ENCODE peak calls at places on chromosomes 1 and 21, in ten cellular contexts. M is iPS-NIHi11; B is neural crest cell; R is effector memory CD4-positive, alpha-beta T cell; O is AG04450; Z is GM12864; Q is H54; K is stomach; U is globus pallidus; I is stimulated activated CD4-positive, alpha-beta T cell treated with anti-CD3 and anti-CD28 coated beads, Interleukin-15, amount 100 ng/mL, for 1 hour. H is an unnamed sample.

GRCh38 chr1:17658837-17659236 is 96.3 kb upstream of the ACTL8 start:
- DNase-seq in M (no peak), B (no peak), R (no peak), O (no peak), Z (no peak), Q (no peak), K (no peak), U (no peak), I (no peak), H (no peak)

GRCh38 chr1:43276673-43277072 is 6.9 kb downstream of the TMEM125 start:
- DNase-seq in M (no peak), B (no peak), R (no peak), O (no peak), Z (no peak), Q (no peak), K (peak; percentile 69), U (no peak), I (no peak), H (no peak)

GRCh38 chr1:25107643-25108010 is 124.7 kb downstream of the SYF2 start:
- DNase-seq in M (no peak), B (no peak), R (no peak), O (no peak), Z (no peak), Q (no peak), K (no peak), U (no peak), I (no peak), H (no peak)

GRCh38 chr1:152926091-152926490 is 17.7 kb downstream of the IVL start:
- DNase-seq in M (no peak), B (no peak), R (no peak), O (no peak), Z (no peak), Q (no peak), K (no peak), U (no peak), I (no peak), H (no peak)

GRCh38 chr1:166999500-166999899 is 10.4 kb downstream of the MAEL start:
- DNase-seq in M (no peak), B (no peak), R (no peak), O (no peak), Z (peak; percentile 41), Q (no peak), K (no peak), U (no peak), I (no peak), H (no peak)

GRCh38 chr1:116769561-116769977 is 15.3 kb downstream of the CD2 start:
- DNase-seq in M (no peak), B (no peak), R (peak; percentile 77), O (no peak), Z (peak; percentile 46), Q (no peak), K (no peak), U (no peak), I (no peak), H (peak; percentile 23)

GRCh38 chr1:155864393-155864792 is 5.0 kb downstream of the SYT11 start:
- DNase-seq in M (no peak), B (no peak), R (no peak), O (no peak), Z (no peak), Q (no peak), K (no peak), U (no peak), I (no peak), H (no peak)

GRCh38 chr1:232853994-232854532 is 48.8 kb downstream of the MAP10 start:
- DNase-seq in M (no peak), B (no peak), R (no peak), O (peak; percentile 43), Z (no peak), Q (no peak), K (no peak), U (no peak), I (no peak), H (no peak)

GRCh38 chr1:5986018-5986417 is 6.2 kb downstream of the NPHP4 start:
- DNase-seq in M (no peak), B (no peak), R (no peak), O (no peak), Z (no peak), Q (no peak), K (no peak), U (no peak), I (no peak), H (no peak)

GRCh38 chr21:20030390-20030789 is 967.8 kb upstream of the NCAM2 start:
- DNase-seq in M (no peak), B (no peak), R (no peak), O (no peak), Z (no peak), Q (no peak), K (no peak), U (no peak), I (no peak), H (no peak)

GRCh38 chr1:83102630-83103071 is 896.3 kb downstream of the TTLL7 start:
- DNase-seq in M (peak; percentile 35), B (no peak), R (no peak), O (no peak), Z (no peak), Q (no peak), K (no peak), U (no peak), I (no peak), H (no peak)

GRCh38 chr1:160997323-160998038 is 23.5 kb downstream of the F11R start:
- DNase-seq in M (peak; percentile 70), B (peak; percentile 36), R (no peak), O (no peak), Z (no peak), Q (no peak), K (peak; percentile 83), U (peak; percentile 33), I (peak; percentile 26), H (peak; percentile 42)

GRCh38 chr21:37176716-37177115 is 90.4 kb downstream of the VPS26C start:
- DNase-seq in M (peak; percentile 45), B (no peak), R (no peak), O (no peak), Z (no peak), Q (no peak), K (peak; percentile 72), U (no peak), I (no peak), H (no peak)

GRCh38 chr1:54355931-54356679 is 50.1 kb downstream of the SSBP3 start:
- DNase-seq in M (no peak), B (no peak), R (no peak), O (no peak), Z (no peak), Q (no peak), K (no peak), U (no peak), I (no peak), H (peak; percentile 39)

GRCh38 chr1:160325252-160325651 is 17.8 kb downstream of the COPA start:
- DNase-seq in M (no peak), B (no peak), R (no peak), O (no peak), Z (no peak), Q (no peak), K (no peak), U (no peak), I (no peak), H (no peak)

GRCh38 chr1:35345439-35345981 is 77.0 kb downstream of the ZMYM4 start:
- DNase-seq in M (no peak), B (no peak), R (no peak), O (no peak), Z (no peak), Q (no peak), K (no peak), U (no peak), I (no peak), H (no peak)

GRCh38 chr1:30569384-30569783 is 154.0 kb downstream of the MATN1 start:
- DNase-seq in M (no peak), B (no peak), R (no peak), O (no peak), Z (no peak), Q (no peak), K (no peak), U (no peak), I (no peak), H (no peak)

GRCh38 chr1:220483700-220484099 is 44.2 kb upstream of the MARK1 start:
- DNase-seq in M (no peak), B (no peak), R (no peak), O (no peak), Z (no peak), Q (no peak), K (no peak), U (no peak), I (no peak), H (no peak)

GRCh38 chr1:208053661-208054060 is 142.7 kb upstream of the CD34 start:
- DNase-seq in M (no peak), B (no peak), R (no peak), O (no peak), Z (no peak), Q (no peak), K (no peak), U (no peak), I (no peak), H (no peak)

GRCh38 chr1:21115098-21115760 is 61.5 kb downstream of the EIF4G3 start:
- DNase-seq in M (no peak), B (no peak), R (no peak), O (no peak), Z (no peak), Q (no peak), K (no peak), U (no peak), I (no peak), H (no peak)

GRCh38 chr1:37035014-37035686 is 835 bp upstream of the GRIK3 start:
- DNase-seq in M (no peak), B (no peak), R (no peak), O (no peak), Z (no peak), Q (no peak), K (no peak), U (no peak), I (no peak), H (no peak)

GRCh38 chr21:33121715-33122475 is 52.0 kb downstream of the OLIG1 start:
- DNase-seq in M (peak; percentile 84), B (peak; percentile 25), R (no peak), O (no peak), Z (peak; percentile 10), Q (peak; percentile 26), K (no peak), U (peak; percentile 64), I (no peak), H (no peak)

GRCh38 chr1:236830116-236830515 is 35.0 kb downstream of the MTR start:
- DNase-seq in M (no peak), B (no peak), R (no peak), O (no peak), Z (no peak), Q (no peak), K (no peak), U (no peak), I (no peak), H (no peak)

GRCh38 chr1:39574646-39575045 is 1.9 kb downstream of the PABPC4 start:
- DNase-seq in M (no peak), B (no peak), R (no peak), O (no peak), Z (no peak), Q (peak; percentile 40), K (peak; percentile 50), U (no peak), I (no peak), H (no peak)

GRCh38 chr1:2158272-2158671 is 36.3 kb downstream of the FAAP20 start:
- DNase-seq in M (no peak), B (no peak), R (no peak), O (no peak), Z (no peak), Q (no peak), K (no peak), U (peak; percentile 40), I (no peak), H (no peak)

H was measured in GM12891.